ENCODE peak calls at places on chromosome X, in ten cellular contexts. S, V, A, G, O, M, T, E, N and W are unnamed samples.

GRCh38 chrX:46574941-46575381 is 1.4 kb downstream of the CHST7 start:
- DNase-seq in S (no peak), V (peak), A (no peak), G (no peak), O (no peak), M (no peak), T (no peak), E (no peak), N (no peak), W (peak)

GRCh38 chrX:42102586-42103282 is 179.4 kb upstream of the CASK start:
- DNase-seq in S (no peak), V (no peak), A (no peak), G (no peak), O (no peak), M (no peak), T (no peak), E (no peak), N (no peak), W (no peak)

GRCh38 chrX:64894454-64895038 is 81.7 kb downstream of the ZC4H2 start:
- DNase-seq in S (peak), V (peak), A (no peak), G (peak), O (peak), M (peak), T (no peak), E (no peak), N (no peak), W (peak)

GRCh38 chrX:23752740-23753435 is 9.8 kb upstream of the ACOT9 start:
- DNase-seq in S (no peak), V (no peak), A (no peak), G (no peak), O (peak), M (no peak), T (no peak), E (no peak), N (no peak), W (no peak)

GRCh38 chrX:20857746-20858145 is 516.5 kb upstream of the CNKSR2 start:
- DNase-seq in S (no peak), V (no peak), A (no peak), G (peak), O (peak), M (no peak), T (no peak), E (no peak), N (no peak), W (no peak)

GRCh38 chrX:97987979-97988378 is 1104.3 kb downstream of the RPA4 start:
- DNase-seq in S (no peak), V (no peak), A (no peak), G (no peak), O (no peak), M (no peak), T (no peak), E (no peak), N (no peak), W (no peak)

GRCh38 chrX:118566359-118566758 is 70.7 kb downstream of the DOCK11 start:
- DNase-seq in S (no peak), V (no peak), A (no peak), G (no peak), O (no peak), M (no peak), T (no peak), E (no peak), N (no peak), W (no peak)

GRCh38 chrX:24184018-24184417 is 34.5 kb downstream of the ZFX start:
- DNase-seq in S (no peak), V (no peak), A (no peak), G (no peak), O (no peak), M (no peak), T (no peak), E (no peak), N (no peak), W (no peak)

GRCh38 chrX:30015440-30015839 is 199.9 kb upstream of the MAGEB2 start:
- DNase-seq in S (no peak), V (no peak), A (no peak), G (no peak), O (no peak), M (no peak), T (no peak), E (no peak), N (no peak), W (no peak)

GRCh38 chrX:68403522-68403921 is 29.8 kb downstream of the OPHN1 start:
- DNase-seq in S (no peak), V (no peak), A (no peak), G (no peak), O (no peak), M (no peak), T (no peak), E (no peak), N (no peak), W (no peak)

GRCh38 chrX:53239474-53239873 is 14.5 kb upstream of the KDM5C start:
- DNase-seq in S (no peak), V (no peak), A (no peak), G (no peak), O (peak), M (no peak), T (no peak), E (no peak), N (no peak), W (no peak)

GRCh38 chrX:53716328-53717088 is 30.0 kb upstream of the HUWE1 start:
- DNase-seq in S (peak), V (no peak), A (no peak), G (no peak), O (no peak), M (no peak), T (no peak), E (no peak), N (peak), W (no peak)

GRCh38 chrX:82961129-82961528 is 547.0 kb upstream of the POU3F4 start:
- DNase-seq in S (no peak), V (no peak), A (no peak), G (no peak), O (no peak), M (no peak), T (no peak), E (no peak), N (no peak), W (no peak)

GRCh38 chrX:12240491-12240890 is 102.2 kb downstream of the FRMPD4 start:
- DNase-seq in S (no peak), V (no peak), A (no peak), G (no peak), O (no peak), M (no peak), T (no peak), E (no peak), N (no peak), W (no peak)

GRCh38 chrX:24506082-24506481 is 41.0 kb downstream of the PDK3 start:
- DNase-seq in S (no peak), V (no peak), A (no peak), G (no peak), O (peak), M (no peak), T (no peak), E (no peak), N (peak), W (no peak)

GRCh38 chrX:41870719-41871151 is 52.6 kb downstream of the CASK start:
- DNase-seq in S (peak), V (no peak), A (no peak), G (no peak), O (peak), M (no peak), T (no peak), E (no peak), N (no peak), W (peak)

GRCh38 chrX:28876901-28877300 is 289.7 kb downstream of the IL1RAPL1 start:
- DNase-seq in S (no peak), V (no peak), A (no peak), G (no peak), O (no peak), M (no peak), T (no peak), E (no peak), N (no peak), W (no peak)

GRCh38 chrX:32599156-32599555 is 612.2 kb downstream of the DMD start:
- DNase-seq in S (no peak), V (no peak), A (no peak), G (no peak), O (no peak), M (no peak), T (no peak), E (no peak), N (no peak), W (no peak)

GRCh38 chrX:103729015-103729414 is 18.3 kb downstream of the TMEM31 start:
- DNase-seq in S (no peak), V (no peak), A (no peak), G (no peak), O (no peak), M (no peak), T (no peak), E (no peak), N (no peak), W (no peak)

GRCh38 chrX:30957753-30958152 is 68.7 kb upstream of the TAB3 start:
- DNase-seq in S (no peak), V (no peak), A (no peak), G (no peak), O (peak), M (no peak), T (no peak), E (no peak), N (no peak), W (no peak)

GRCh38 chrX:39174761-39175417 is 373.6 kb downstream of the MID1IP1 start:
- DNase-seq in S (peak), V (no peak), A (no peak), G (no peak), O (no peak), M (no peak), T (no peak), E (no peak), N (no peak), W (peak)

GRCh38 chrX:155031657-155032056 is 5.0 kb downstream of the FUNDC2 start:
- DNase-seq in S (no peak), V (no peak), A (no peak), G (no peak), O (no peak), M (no peak), T (no peak), E (no peak), N (no peak), W (no peak)

GRCh38 chrX:51814066-51814465 is 70.8 kb downstream of the GSPT2 start:
- DNase-seq in S (no peak), V (no peak), A (no peak), G (no peak), O (no peak), M (no peak), T (no peak), E (no peak), N (no peak), W (no peak)

GRCh38 chrX:48818866-48819265 is 7.4 kb upstream of the ERAS start:
- DNase-seq in S (no peak), V (no peak), A (no peak), G (no peak), O (no peak), M (no peak), T (no peak), E (no peak), N (no peak), W (no peak)

GRCh38 chrX:44778254-44778653 is 65.6 kb upstream of the DUSP21 start:
- DNase-seq in S (no peak), V (no peak), A (no peak), G (no peak), O (peak), M (no peak), T (no peak), E (no peak), N (no peak), W (no peak)

GRCh38 chrX:46185923-46186810 is 359.1 kb downstream of the ZNF674 start:
- DNase-seq in S (no peak), V (no peak), A (no peak), G (no peak), O (no peak), M (no peak), T (no peak), E (no peak), N (no peak), W (no peak)

GRCh38 chrX:19630776-19631707 is 115.7 kb upstream of the MAP3K15 start:
- DNase-seq in S (no peak), V (no peak), A (no peak), G (no peak), O (no peak), M (no peak), T (no peak), E (no peak), N (no peak), W (no peak)

GRCh38 chrX:130878350-130879341 is 24.4 kb downstream of the ENOX2 start:
- DNase-seq in S (peak), V (no peak), A (no peak), G (no peak), O (peak), M (no peak), T (no peak), E (no peak), N (no peak), W (peak)

GRCh38 chrX:30935985-30936384 is 46.9 kb upstream of the TAB3 start:
- DNase-seq in S (peak), V (peak), A (no peak), G (no peak), O (peak), M (peak), T (no peak), E (no peak), N (no peak), W (peak)

GRCh38 chrX:36160056-36160455 is 240.5 kb downstream of the CFAP47 start:
- DNase-seq in S (no peak), V (no peak), A (no peak), G (no peak), O (no peak), M (no peak), T (no peak), E (no peak), N (no peak), W (no peak)

GRCh38 chrX:77731821-77732419 is 54.1 kb downstream of the ATRX start:
- DNase-seq in S (no peak), V (no peak), A (no peak), G (no peak), O (peak), M (no peak), T (no peak), E (no peak), N (no peak), W (no peak)

GRCh38 chrX:77733342-77733741 is 52.7 kb downstream of the ATRX start:
- DNase-seq in S (no peak), V (no peak), A (no peak), G (no peak), O (no peak), M (no peak), T (no peak), E (no peak), N (no peak), W (no peak)
- TF ChIP-seq EP300 in S (no peak), V (no peak), A (no peak), G (no peak), O (no peak), M (no peak), T (no peak), E (no peak), N (no peak), W (no peak)

DNA sequence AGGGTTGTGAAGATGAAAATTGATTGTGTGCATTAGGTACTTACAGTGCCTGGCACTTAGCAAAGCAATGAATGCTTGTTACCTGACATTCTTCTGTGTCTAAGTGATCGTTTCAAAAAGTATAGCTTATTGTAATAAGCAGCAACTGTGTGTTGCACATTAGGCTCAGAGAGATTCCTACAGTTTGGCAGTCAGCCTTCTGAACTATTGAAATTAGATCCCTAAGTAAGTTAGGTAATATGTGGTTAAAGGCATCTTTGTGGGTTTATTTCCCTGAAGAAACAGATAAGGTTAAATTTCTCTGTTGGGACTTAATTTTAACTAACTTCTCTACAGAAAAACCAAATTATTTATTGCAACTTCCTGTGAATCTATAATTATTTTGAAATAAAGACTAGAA is 93.4 kb downstream of the REPS2 start:
- DNase-seq in S (no peak), V (no peak), A (no peak), G (no peak), O (no peak), M (no peak), T (no peak), E (no peak), N (no peak), W (no peak)
- TF ChIP-seq EP300 in S (no peak), V (no peak), A (no peak), G (no peak), O (no peak), M (no peak), T (no peak), E (no peak), N (no peak), W (no peak)

GRCh38 chrX:13898084-13898483 is 81.2 kb upstream of the GPM6B start:
- DNase-seq in S (no peak), V (peak), A (no peak), G (no peak), O (peak), M (peak), T (peak), E (no peak), N (peak), W (no peak)
- TF ChIP-seq EP300 in S (no peak), V (no peak), A (no peak), G (no peak), O (no peak), M (no peak), T (no peak), E (no peak), N (no peak), W (no peak)

DNA sequence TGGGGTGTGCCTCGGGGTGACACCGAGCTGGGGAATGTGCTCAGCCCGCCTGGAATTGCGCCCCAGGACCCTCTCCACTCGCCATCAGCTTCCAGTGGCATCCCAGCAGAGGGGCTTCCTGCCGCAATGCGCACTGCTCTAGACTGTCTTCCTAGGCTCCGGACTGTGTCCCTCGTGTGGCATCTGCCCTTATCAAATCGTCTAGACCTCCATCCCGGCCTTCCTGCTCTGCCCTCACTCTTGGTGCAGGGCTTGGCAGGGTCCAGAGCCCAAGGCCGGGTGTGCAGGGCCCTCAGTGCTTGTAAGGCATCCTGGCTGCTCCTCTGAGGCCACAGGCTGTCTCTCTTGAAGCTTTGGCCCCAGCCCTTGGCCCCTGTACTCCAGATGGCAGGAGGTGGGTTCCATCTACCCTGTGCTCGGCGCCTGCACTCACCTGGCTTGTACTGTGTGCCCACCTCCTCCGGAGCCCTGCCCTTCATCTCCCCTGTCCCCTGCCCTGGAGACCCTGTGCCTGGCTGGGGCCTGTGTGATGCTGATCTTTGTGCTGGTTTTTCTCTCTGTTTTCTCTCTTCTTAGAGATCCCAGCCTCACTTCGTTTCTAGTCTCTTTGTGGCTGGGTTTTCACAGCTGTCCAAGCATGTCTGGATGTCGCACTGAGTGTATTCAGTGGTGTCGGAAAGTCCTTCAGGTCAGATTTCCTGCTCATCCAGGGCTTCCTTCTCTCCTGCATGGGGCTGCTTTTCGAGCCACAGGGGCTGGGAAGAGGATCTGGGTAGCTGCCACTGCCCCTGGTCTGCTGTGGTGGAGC is 3.7 kb upstream of the TREX2 start:
- DNase-seq in S (no peak), V (no peak), A (no peak), G (no peak), O (no peak), M (no peak), T (no peak), E (no peak), N (no peak), W (no peak)
- TF ChIP-seq EP300 in S (no peak), V (no peak), A (no peak), G (no peak), O (no peak), M (no peak), T (no peak), E (no peak), N (no peak), W (no peak)